ENCODE peak calls at places on chromosomes 4 and X, in four cellular contexts. S is WTC11, L is omental fat pad, B is astrocyte of the cerebellum. E is an unnamed sample.

GRCh38 chr4:4627111-4627510 is 85.3 kb upstream of the STX18 start:
- DNase-seq in S (peak), L (no peak), B (no peak), E (no peak)

GRCh38 chr4:183201331-183201730 is 102.3 kb downstream of the WWC2 start:
- DNase-seq in S (no peak), L (no peak), B (no peak), E (no peak)

GRCh38 chr4:48481581-48481980 is 1.6 kb upstream of the SLC10A4 start:
- DNase-seq in S (no peak), L (no peak), B (no peak), E (no peak)

GRCh38 chrX:130682990-130683389 is 220.0 kb downstream of the ENOX2 start:
- DNase-seq in S (no peak), L (no peak), B (no peak), E (no peak)

GRCh38 chrX:135477576-135477975 is 42.9 kb upstream of the INTS6L start:
- DNase-seq in S (peak), L (no peak), B (peak), E (peak)

GRCh38 chr4:141713771-141714445 is 77.5 kb downstream of the IL15 start:
- DNase-seq in S (no peak), L (no peak), B (peak), E (no peak)

GRCh38 chrX:64885850-64886249 is 90.4 kb downstream of the ZC4H2 start:
- DNase-seq in S (peak), L (no peak), B (no peak), E (peak)

GRCh38 chrX:49184294-49185061 is 1.7 kb downstream of the PRICKLE3 start:
- DNase-seq in S (peak), L (peak), B (peak), E (peak)

GRCh38 chr4:111630705-111631104 is 514.5 kb upstream of the FAM241A start:
- DNase-seq in S (no peak), L (no peak), B (no peak), E (no peak)

GRCh38 chr4:174631901-174632758 is 109.8 kb upstream of the HPGD start:
- DNase-seq in S (no peak), L (no peak), B (peak), E (no peak)

GRCh38 chr4:167290684-167291083 is 56.4 kb upstream of the SPOCK3 start:
- DNase-seq in S (no peak), L (no peak), B (peak), E (no peak)

GRCh38 chrX:103356023-103356798 is at the start of gene TCEAL9:
- DNase-seq in S (peak), L (no peak), B (peak), E (peak)

GRCh38 chrX:136162827-136163427 is 15.6 kb downstream of the FHL1 start:
- DNase-seq in S (peak), L (no peak), B (no peak), E (peak)

GRCh38 chrX:34656467-34656841 is 631 bp downstream of the TMEM47 start:
- DNase-seq in S (peak), L (no peak), B (no peak), E (no peak)

DNA sequence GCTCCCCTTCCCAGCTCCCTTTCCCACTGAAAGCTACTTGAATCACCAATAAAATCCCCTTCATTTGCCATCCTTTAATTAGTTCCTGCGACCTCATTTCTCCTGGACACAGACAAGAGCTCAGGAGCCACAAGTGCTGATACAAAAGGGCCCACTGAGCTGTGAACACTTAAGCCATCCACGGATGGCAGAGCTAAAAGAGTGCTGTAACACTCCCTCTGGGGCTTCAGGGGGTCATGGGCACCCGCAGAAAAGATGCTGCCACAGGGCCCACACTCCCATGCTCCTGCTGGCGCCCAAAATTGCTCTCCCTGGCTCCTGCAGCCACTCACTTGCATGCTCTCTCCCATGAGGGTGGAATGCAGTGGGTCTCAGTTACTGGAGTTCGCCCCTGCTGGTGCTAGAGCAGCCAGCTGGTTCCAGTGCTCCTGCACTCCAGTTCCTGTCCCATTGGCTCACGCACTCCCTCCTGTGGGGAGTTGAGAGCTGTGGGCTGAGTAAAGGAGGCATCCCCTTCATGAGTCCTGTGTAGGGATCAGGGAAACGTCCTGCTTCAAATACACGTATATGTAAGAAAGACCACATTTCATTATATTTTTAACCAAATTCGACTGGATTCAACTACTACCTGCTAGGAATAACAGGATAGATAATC is 1291.0 kb downstream of the ARAP2 start:
- DNase-seq in S (peak), L (no peak), B (no peak), E (no peak)
- TF ChIP-seq CTCF in S (peak), L (no peak), B (no peak), E (no peak)

DNA sequence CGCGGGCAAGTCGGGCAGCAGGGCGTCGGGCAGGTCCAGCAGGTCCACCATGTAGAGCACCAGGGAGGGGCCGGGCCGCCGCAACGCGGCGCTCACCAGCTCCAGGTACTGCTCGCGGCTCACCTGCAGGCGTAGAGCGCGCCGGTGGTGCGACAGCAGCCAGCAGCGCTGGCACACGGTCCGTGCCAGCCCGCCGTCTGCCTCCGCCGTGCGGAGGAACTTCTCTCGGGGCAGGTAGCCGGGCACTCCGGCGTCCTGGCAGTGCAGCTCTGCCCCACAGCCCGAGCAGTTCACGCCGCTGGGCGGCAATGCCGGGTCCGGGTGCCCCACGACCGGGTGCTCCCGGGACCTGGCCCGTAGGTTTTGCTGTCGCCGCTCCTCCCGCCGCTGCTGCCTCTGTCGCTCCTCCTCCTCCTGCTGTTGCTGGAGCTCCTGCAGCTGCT is 507 bp downstream of the NOA1 start:
- DNase-seq in S (peak), L (no peak), B (no peak), E (no peak)
- TF ChIP-seq CTCF in S (no peak), L (no peak), B (peak), E (no peak)

DNA sequence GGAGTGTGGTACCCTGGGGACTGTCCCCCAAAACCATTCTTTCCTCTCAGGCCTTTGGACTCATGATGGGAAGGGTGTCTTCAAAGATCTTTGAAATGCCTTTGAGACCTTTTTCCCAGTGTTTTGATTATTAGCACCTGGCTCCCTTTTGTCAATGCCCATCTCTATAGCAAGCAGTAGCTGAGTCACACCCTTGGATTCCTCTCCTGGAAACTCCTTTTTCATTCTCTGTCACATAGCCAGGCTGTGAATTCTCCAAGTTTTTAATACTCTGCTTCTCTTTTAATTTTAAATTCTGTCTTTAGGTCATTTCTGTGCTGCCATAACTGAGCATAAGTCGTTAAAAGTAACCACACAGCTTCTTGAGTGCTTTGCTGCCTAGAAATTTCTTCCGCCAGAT is 29.7 kb downstream of the IL21 start:
- DNase-seq in S (no peak), L (no peak), B (no peak), E (no peak)
- TF ChIP-seq CTCF in S (no peak), L (no peak), B (no peak), E (no peak)

DNA sequence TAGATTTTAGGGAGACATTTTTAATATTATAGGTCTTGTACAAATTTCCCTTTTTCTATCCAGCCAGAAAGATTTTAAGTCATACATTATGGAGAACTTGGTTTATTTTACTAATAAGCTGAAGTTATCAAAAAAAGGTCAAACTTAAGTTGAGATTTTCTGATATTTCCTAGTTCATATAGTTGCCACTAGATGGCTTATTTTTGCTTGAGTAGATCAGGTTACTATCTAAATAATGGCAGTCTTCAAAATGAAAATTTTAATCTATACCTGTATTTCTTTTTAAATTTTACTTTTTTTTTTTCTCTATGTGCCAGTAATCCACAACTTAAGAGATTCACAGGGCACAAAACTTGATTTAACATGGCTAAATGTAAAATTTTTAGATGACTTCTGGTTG is 52.3 kb downstream of the USP9X start:
- DNase-seq in S (no peak), L (no peak), B (no peak), E (no peak)
- TF ChIP-seq CTCF in S (no peak), L (no peak), B (peak), E (peak)

GRCh38 chrX:149508467-149508866 is 3.4 kb upstream of the IDS start:
- DNase-seq in S (no peak), L (no peak), B (no peak), E (no peak)

GRCh38 chrX:149512225-149512885 is 7.2 kb upstream of the IDS start:
- DNase-seq in S (peak), L (no peak), B (no peak), E (peak)

GRCh38 chrX:149513713-149514427 is 8.8 kb upstream of the IDS start:
- DNase-seq in S (no peak), L (no peak), B (peak), E (no peak)

GRCh38 chrX:149511081-149511480 is 6.0 kb upstream of the IDS start:
- DNase-seq in S (no peak), L (no peak), B (no peak), E (no peak)

DNA sequence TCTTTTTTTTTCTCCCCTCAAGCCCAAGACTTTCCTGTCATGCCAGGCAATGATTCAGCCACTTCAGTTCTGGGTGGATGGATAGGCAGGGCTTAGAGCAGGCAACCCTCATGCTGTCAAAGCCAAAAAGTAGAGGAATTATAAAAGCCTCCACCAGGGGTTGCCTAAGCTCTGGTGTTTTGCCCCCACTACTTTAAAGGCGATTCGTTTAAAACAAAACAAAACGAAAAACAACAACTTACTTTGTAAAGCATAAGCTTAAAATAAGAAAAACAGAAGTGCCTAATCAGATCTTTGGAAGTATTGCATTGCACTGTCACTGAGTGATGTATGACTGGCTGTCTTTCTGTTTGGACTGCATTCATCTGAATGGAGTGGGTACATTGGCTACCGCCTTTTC is 5.3 kb upstream of the IDS start:
- DNase-seq in S (no peak), L (no peak), B (no peak), E (no peak)
- TF ChIP-seq CTCF in S (no peak), L (no peak), B (peak), E (no peak)

E was measured in endothelial cell.